ENCODE peak calls at places on chromosome 6, in four cellular contexts. M is psoas muscle, O is right lobe of liver, J is endodermal cell. V is an unnamed sample.

GRCh38 chr6:91691449-91691848 is 1104.6 kb upstream of the MAP3K7 start:
- DNase-seq in M (no peak), O (no peak), J (no peak), V (no peak)

GRCh38 chr6:125904871-125905270 is 51.7 kb upstream of the HINT3 start:
- DNase-seq in M (no peak), O (no peak), J (no peak), V (peak; percentile 61)

GRCh38 chr6:98574991-98575390 is 259.4 kb upstream of the POU3F2 start:
- DNase-seq in M (no peak), O (no peak), J (no peak), V (no peak)

GRCh38 chr6:100343678-100344077 is 121.0 kb downstream of the SIM1 start:
- DNase-seq in M (no peak), O (no peak), J (no peak), V (no peak)

GRCh38 chr6:130306377-130306776 is 59.4 kb upstream of the TMEM200A start:
- DNase-seq in M (no peak), O (no peak), J (no peak), V (no peak)

GRCh38 chr6:8429821-8430220 is 5.5 kb downstream of the SLC35B3 start:
- DNase-seq in M (no peak), O (no peak), J (no peak), V (no peak)

GRCh38 chr6:111361648-111362047 is 121.4 kb downstream of the REV3L start:
- DNase-seq in M (no peak), O (no peak), J (peak; percentile 81), V (peak; percentile 38)

GRCh38 chr6:129748901-129749748 is 39.1 kb upstream of the ARHGAP18 start:
- DNase-seq in M (no peak), O (no peak), J (no peak), V (no peak)

GRCh38 chr6:26240981-26241770 is 123.8 kb upstream of the BTN3A2 start:
- DNase-seq in M (no peak), O (no peak), J (peak; percentile 54), V (peak; percentile 44)

GRCh38 chr6:158769696-158770446 is 49.3 kb downstream of the EZR start:
- DNase-seq in M (no peak), O (no peak), J (no peak), V (no peak)

GRCh38 chr6:1641391-1641790 is 31.7 kb downstream of the FOXC1 start:
- DNase-seq in M (no peak), O (no peak), J (peak; percentile 79), V (peak; percentile 65)

GRCh38 chr6:53728570-53729194 is 63.1 kb upstream of the KLHL31 start:
- DNase-seq in M (no peak), O (peak; percentile 53), J (peak; percentile 84), V (peak; percentile 56)

GRCh38 chr6:103672169-103672568 is 1187.5 kb downstream of the HACE1 start:
- DNase-seq in M (no peak), O (no peak), J (no peak), V (no peak)

GRCh38 chr6:45668705-45669104 is 291.0 kb upstream of the SUPT3H start:
- DNase-seq in M (no peak), O (no peak), J (peak; percentile 48), V (no peak)

GRCh38 chr6:93972791-93973190 is 553.4 kb upstream of the EPHA7 start:
- DNase-seq in M (no peak), O (no peak), J (no peak), V (no peak)

GRCh38 chr6:20252311-20252710 is 40.0 kb upstream of the MBOAT1 start:
- DNase-seq in M (no peak), O (no peak), J (no peak), V (no peak)

GRCh38 chr6:134175532-134176282 is 123.3 kb upstream of the SLC2A12 start:
- DNase-seq in M (peak; percentile 57), O (peak; percentile 74), J (peak; percentile 88), V (peak; percentile 88)

GRCh38 chr6:2086328-2087008 is 158.9 kb downstream of the GMDS start:
- DNase-seq in M (no peak), O (no peak), J (no peak), V (no peak)

GRCh38 chr6:139970591-139970991 is 596.1 kb upstream of the CITED2 start:
- DNase-seq in M (no peak), O (no peak), J (no peak), V (no peak)

GRCh38 chr6:27040244-27041042 is 207.1 kb upstream of the PRSS16 start:
- DNase-seq in M (no peak), O (no peak), J (no peak), V (no peak)

GRCh38 chr6:119226089-119226488 is 123.5 kb downstream of the MAN1A1 start:
- DNase-seq in M (no peak), O (no peak), J (no peak), V (no peak)

GRCh38 chr6:2480267-2480966 is 235.0 kb upstream of the GMDS start:
- DNase-seq in M (no peak), O (peak; percentile 42), J (no peak), V (no peak)

GRCh38 chr6:112044856-112045255 is 9.0 kb upstream of the CCN6 start:
- DNase-seq in M (no peak), O (no peak), J (no peak), V (no peak)

GRCh38 chr6:20319520-20320357 is 81.9 kb upstream of the E2F3 start:
- DNase-seq in M (peak; percentile 58), O (peak; percentile 49), J (no peak), V (peak; percentile 11)

GRCh38 chr6:14426281-14426680 is 308.7 kb downstream of the CD83 start:
- DNase-seq in M (no peak), O (no peak), J (no peak), V (no peak)

GRCh38 chr6:127514396-127515227 is 4.5 kb downstream of the MTCL3 start:
- DNase-seq in M (peak; percentile 54), O (no peak), J (peak; percentile 89), V (peak; percentile 76)

GRCh38 chr6:318265-318890 is 26.1 kb downstream of the DUSP22 start:
- DNase-seq in M (no peak), O (no peak), J (no peak), V (no peak)

GRCh38 chr6:136525586-136526195 is 24.5 kb downstream of the MAP7 start:
- DNase-seq in M (no peak), O (no peak), J (peak; percentile 61), V (no peak)

GRCh38 chr6:90496191-90496590 is 90.7 kb downstream of the MAP3K7 start:
- DNase-seq in M (no peak), O (no peak), J (no peak), V (no peak)

GRCh38 chr6:153125032-153125431 is 6.0 kb downstream of the RGS17 start:
- DNase-seq in M (no peak), O (no peak), J (no peak), V (no peak)

GRCh38 chr6:166624275-166624674 is 2.8 kb downstream of the RPS6KA2 start:
- DNase-seq in M (no peak), O (no peak), J (no peak), V (no peak)

GRCh38 chr6:46845126-46845525 is 51.9 kb downstream of the MEP1A start:
- DNase-seq in M (no peak), O (no peak), J (no peak), V (no peak)

GRCh38 chr6:69801225-69801624 is 4.4 kb upstream of the LMBRD1 start:
- DNase-seq in M (no peak), O (no peak), J (peak; percentile 62), V (no peak)

GRCh38 chr6:163671355-163671754 is 256.8 kb downstream of the QKI start:
- DNase-seq in M (no peak), O (no peak), J (no peak), V (no peak)

GRCh38 chr6:3522561-3523287 is 65.9 kb upstream of the SLC22A23 start:
- DNase-seq in M (no peak), O (no peak), J (no peak), V (no peak)

GRCh38 chr6:40928302-40928701 is 110.7 kb downstream of the UNC5CL start:
- DNase-seq in M (no peak), O (no peak), J (no peak), V (no peak)

GRCh38 chr6:155495011-155495768 is 39.6 kb upstream of the NOX3 start:
- DNase-seq in M (peak; percentile 62), O (no peak), J (peak; percentile 82), V (peak; percentile 56)
- TF ChIP-seq CTCF in M (peak; percentile 15), O (peak; percentile 28), J (peak; percentile 75), V (peak; percentile 68)

GRCh38 chr6:63677282-63677681 is 41.7 kb downstream of the PHF3 start:
- DNase-seq in M (no peak), O (no peak), J (no peak), V (no peak)
- H3K27ac ChIP-seq in M (peak overlapping the region; percentile 11), O (peak overlapping the region; percentile 82), J (no peak overlapping the region), V (no peak overlapping the region)

GRCh38 chr6:154408906-154409500 is 52.4 kb upstream of the IPCEF1 start:
- DNase-seq in M (no peak), O (no peak), J (no peak), V (no peak)
- TF ChIP-seq CTCF in M (peak; percentile 50), O (no peak), J (peak; percentile 50), V (peak; percentile 25)

GRCh38 chr6:16622193-16622592 is 139.1 kb downstream of the ATXN1 start:
- DNase-seq in M (no peak), O (no peak), J (no peak), V (no peak)

GRCh38 chr6:16623029-16623653 is 138.1 kb downstream of the ATXN1 start:
- DNase-seq in M (no peak), O (no peak), J (no peak), V (no peak)

GRCh38 chr6:16621002-16621401 is 140.3 kb downstream of the ATXN1 start:
- DNase-seq in M (no peak), O (no peak), J (no peak), V (no peak)

GRCh38 chr6:16619017-16619416 is 142.2 kb downstream of the ATXN1 start:
- DNase-seq in M (no peak), O (no peak), J (no peak), V (no peak)

DNA sequence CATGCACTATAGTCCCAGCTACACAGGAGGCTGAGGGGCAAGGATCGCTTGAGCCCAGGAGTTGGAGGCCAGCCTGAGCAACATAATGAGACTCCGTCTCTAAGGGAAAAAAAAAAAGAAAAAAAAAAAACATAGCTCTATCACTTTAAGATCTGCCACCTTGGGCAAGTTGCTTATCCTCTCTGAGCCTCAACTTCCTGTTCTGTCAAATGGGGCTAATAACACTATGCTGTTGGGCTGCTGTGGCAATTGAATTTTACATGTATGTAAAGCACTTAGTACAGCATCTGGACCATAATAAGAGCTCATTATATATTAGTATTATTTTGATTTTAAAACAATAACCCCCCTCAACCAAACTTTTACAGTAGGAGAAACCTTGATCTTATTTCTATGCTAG is 141.5 kb downstream of the ATXN1 start:
- DNase-seq in M (no peak), O (no peak), J (no peak), V (no peak)
- H3K27ac ChIP-seq in M (no peak overlapping the region), O (no peak overlapping the region), J (no peak overlapping the region), V (no peak overlapping the region)